ENCODE peak calls at places on chromosome 16, in nine cellular contexts. K is spleen, O is transverse colon, W is endothelial cell of umbilical vein, R is sigmoid colon, U is prostate gland, P is GM12892, S is esophagus muscularis mucosa, G is HCT116. D is an unnamed sample.

GRCh38 chr16:81723098-81723723 is 55.9 kb upstream of the PLCG2 start:
- DNase-seq in P (no peak), U (peak; percentile 82), G (peak; percentile 92), R (no peak), W (peak; percentile 85), K (peak; percentile 46), S (no peak), O (no peak), D (no peak)

GRCh38 chr16:47461598-47462266 is 601 bp downstream of the PHKB start:
- DNase-seq in W (peak; percentile 71), S (no peak), K (no peak), O (peak; percentile 26), U (peak; percentile 27), R (no peak), P (no peak), G (peak; percentile 40), D (no peak)

GRCh38 chr16:89863741-89864391 is 9.5 kb upstream of the TCF25 start:
- DNase-seq in O (peak; percentile 46), U (no peak), R (no peak), P (peak; percentile 58), K (peak; percentile 83), W (peak; percentile 86), G (no peak), S (no peak), D (peak; percentile 55)

GRCh38 chr16:13436641-13437423 is 483.1 kb upstream of the ERCC4 start:
- DNase-seq in P (no peak), S (no peak), R (no peak), U (no peak), G (no peak), K (no peak), W (no peak), O (no peak), D (no peak)

GRCh38 chr16:31138621-31139578 is 3.4 kb upstream of the PRSS8 start:
- DNase-seq in U (peak; percentile 64), K (no peak), W (peak; percentile 76), P (no peak), S (no peak), O (peak; percentile 91), R (no peak), G (peak; percentile 84), D (no peak)

GRCh38 chr16:70258065-70258464 is 6.3 kb upstream of the EXOSC6 start:
- DNase-seq in U (no peak), P (no peak), R (no peak), S (no peak), W (no peak), K (no peak), G (no peak), O (no peak), D (no peak)

GRCh38 chr16:76963614-76964315 is 227.2 kb upstream of the MON1B start:
- DNase-seq in K (no peak), P (no peak), R (no peak), U (no peak), W (no peak), O (no peak), G (no peak), S (no peak), D (no peak)

GRCh38 chr16:72523087-72523486 is 351.1 kb upstream of the PMFBP1 start:
- DNase-seq in S (no peak), O (no peak), W (no peak), U (no peak), G (no peak), P (no peak), R (no peak), K (no peak), D (no peak)

GRCh38 chr16:68760671-68761275 is 23.7 kb downstream of the CDH1 start:
- DNase-seq in S (no peak), R (no peak), U (no peak), P (no peak), K (no peak), W (no peak), G (no peak), O (peak; percentile 41), D (peak; percentile 60)

GRCh38 chr16:82160226-82160625 is 9.8 kb downstream of the MPHOSPH6 start:
- DNase-seq in P (no peak), S (no peak), W (no peak), U (no peak), O (no peak), G (no peak), R (no peak), K (no peak), D (no peak)

GRCh38 chr16:80687606-80688005 is 116.8 kb downstream of the CDYL2 start:
- DNase-seq in G (no peak), U (peak; percentile 0), P (no peak), K (no peak), R (no peak), W (no peak), O (no peak), S (no peak), D (no peak)

GRCh38 chr16:2514333-2515179 is 804 bp downstream of the ATP6V0C start:
- DNase-seq in G (no peak), U (no peak), R (peak; percentile 77), K (peak; percentile 91), O (no peak), S (no peak), P (no peak), W (no peak), D (no peak)

GRCh38 chr16:46947900-46948547 is 25.4 kb downstream of the DNAJA2 start:
- DNase-seq in S (no peak), R (no peak), O (no peak), W (peak; percentile 46), K (peak; percentile 64), U (no peak), P (no peak), G (peak; percentile 29), D (no peak)

GRCh38 chr16:4391635-4392381 is 20.2 kb downstream of the VASN start:
- DNase-seq in O (no peak), G (no peak), R (no peak), K (peak; percentile 74), W (no peak), P (no peak), U (no peak), S (no peak), D (no peak)

DNA sequence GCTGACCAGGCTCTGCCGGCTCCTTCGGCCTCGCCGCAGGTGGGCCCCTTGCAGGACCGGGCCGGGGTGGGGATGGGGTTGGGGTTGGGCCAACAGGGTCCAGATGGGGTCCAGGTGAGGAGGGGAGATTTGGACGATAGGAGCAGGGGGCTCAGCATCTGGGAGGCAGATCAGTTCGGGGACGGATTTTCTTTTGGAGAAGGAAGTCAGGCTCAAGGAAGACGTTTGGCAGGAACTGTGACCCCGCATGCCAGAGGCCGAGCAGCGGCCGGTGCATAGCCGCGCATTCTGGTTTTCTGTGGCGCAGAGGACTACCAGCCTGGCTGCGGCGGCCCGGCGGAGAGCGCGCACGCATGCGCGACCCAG is 831 bp upstream of the ALDOA start:
- DNase-seq in S (no peak), W (no peak), U (no peak), O (no peak), K (no peak), R (no peak), P (no peak), G (no peak), D (peak; percentile 40)
- TF ChIP-seq POLR2A in S (no peak), W (no peak), U (no peak), O (no peak), K (no peak), R (peak; percentile 73), P (no peak), G (peak; percentile 74), D (no peak)

GRCh38 chr16:54163197-54163843 is 123.3 kb downstream of the IRX3 start:
- DNase-seq in U (no peak), P (no peak), K (no peak), R (peak; percentile 43), S (no peak), W (no peak), O (no peak), G (no peak), D (no peak)

GRCh38 chr16:54158986-54159385 is 127.6 kb downstream of the IRX3 start:
- DNase-seq in O (no peak), U (no peak), S (no peak), G (no peak), P (no peak), R (no peak), W (no peak), K (no peak), D (no peak)

GRCh38 chr16:54160252-54160860 is 126.2 kb downstream of the IRX3 start:
- DNase-seq in R (no peak), G (no peak), P (no peak), U (no peak), W (no peak), O (no peak), S (no peak), K (no peak), D (no peak)

GRCh38 chr16:54159490-54160080 is 127.0 kb downstream of the IRX3 start:
- DNase-seq in G (no peak), P (no peak), S (no peak), U (no peak), K (no peak), O (no peak), R (no peak), W (no peak), D (no peak)

GRCh38 chr16:54160939-54161897 is 125.4 kb downstream of the IRX3 start:
- DNase-seq in S (no peak), O (no peak), P (no peak), W (no peak), G (no peak), R (no peak), U (no peak), K (no peak), D (no peak)
- TF ChIP-seq POLR2AphosphoS5 in S (no peak), O (no peak), P (no peak), W (no peak), G (no peak), R (no peak), U (no peak), K (no peak), D (no peak)

GRCh38 chr16:57578521-57579360 is 36.3 kb downstream of the ADGRG5 start:
- DNase-seq in R (no peak), P (no peak), W (no peak), G (no peak), O (no peak), S (peak; percentile 82), U (no peak), K (no peak), D (no peak)
- TF ChIP-seq POLR2A in R (no peak), P (no peak), W (no peak), G (no peak), O (no peak), S (no peak), U (no peak), K (no peak), D (no peak)

GRCh38 chr16:23905027-23905426 is 69.2 kb downstream of the PRKCB start:
- DNase-seq in U (peak; percentile 47), O (peak; percentile 21), W (peak; percentile 36), R (peak; percentile 81), P (no peak), S (no peak), K (no peak), G (no peak), D (peak; percentile 74)
- TF ChIP-seq POLR2AphosphoS5 in U (no peak), O (no peak), W (no peak), R (no peak), P (no peak), S (no peak), K (no peak), G (no peak), D (no peak)

D was measured in breast epithelium.